ENCODE peak calls at places on chromosomes 7 and 10, in eight cellular contexts. Z is NCI-H1105 treated with DMSO at 0.1 percent for 48 hours; G is putamen; K is ovary; M is T-helper 9 cell; N is stimulated activated CD8-positive, alpha-beta memory T cell treated with anti-CD3 and anti-CD28 coated beads, Interleukin-12 subunit alpha, Interleukin-12 subunit beta, amount 100 ng/mL, for 4 hours; L is stimulated activated CD4-positive, alpha-beta T cell treated with anti-CD3 and anti-CD28 coated beads, Interleukin-2, amount 100 ng/mL, for 24 hours; Y is transverse colon. W is an unnamed sample.

GRCh38 chr7:108347616-108348015 is 108.6 kb downstream of the NRCAM start:
- DNase-seq in M (no peak), Y (no peak), N (no peak), Z (no peak), L (no peak), K (no peak), G (no peak), W (peak)

GRCh38 chr10:95196053-95196452 is 2.0 kb downstream of the ACSM6 start:
- DNase-seq in L (no peak), N (no peak), Z (no peak), Y (no peak), G (peak), K (no peak), M (no peak), W (no peak)

GRCh38 chr7:102291056-102291915 is 4.6 kb downstream of the SH2B2 start:
- DNase-seq in Z (no peak), N (no peak), Y (no peak), K (no peak), L (peak), M (peak), G (no peak), W (peak)

GRCh38 chr10:58336242-58336641 is 1.4 kb downstream of the UBE2D1 start:
- DNase-seq in L (no peak), Y (no peak), K (no peak), Z (no peak), N (no peak), M (no peak), G (no peak), W (no peak)

GRCh38 chr7:131188367-131189339 is 139.0 kb upstream of the MKLN1 start:
- DNase-seq in N (peak), L (peak), Z (no peak), K (no peak), Y (no peak), G (no peak), M (peak), W (peak)

GRCh38 chr7:44261239-44261638 is 60.5 kb downstream of the YKT6 start:
- DNase-seq in K (no peak), L (no peak), Y (no peak), N (no peak), G (no peak), Z (no peak), M (no peak), W (no peak)

GRCh38 chr10:28678687-28679457 is 1.6 kb downstream of the BAMBI start:
- DNase-seq in Z (peak), N (no peak), K (no peak), M (no peak), Y (no peak), L (no peak), G (no peak), W (peak)

GRCh38 chr7:107703219-107703618 is 40.7 kb upstream of the CBLL1 start:
- DNase-seq in G (no peak), N (no peak), Z (no peak), M (no peak), K (no peak), L (no peak), Y (no peak), W (no peak)

GRCh38 chr10:112307631-112308502 is 24.7 kb downstream of the TECTB start:
- DNase-seq in Z (peak), L (peak), K (no peak), G (peak), Y (peak), M (no peak), N (no peak), W (peak)

GRCh38 chr7:105388373-105389089 is at the start of gene SRPK2:
- DNase-seq in N (peak), Z (peak), M (peak), Y (peak), L (peak), K (peak), G (peak), W (peak)

GRCh38 chr7:157297071-157297638 is 39.6 kb upstream of the DNAJB6 start:
- DNase-seq in M (no peak), Z (no peak), Y (no peak), G (no peak), L (no peak), K (no peak), N (no peak), W (no peak)

GRCh38 chr10:62614389-62615157 is 189.9 kb upstream of the ADO start:
- DNase-seq in Y (no peak), K (no peak), Z (no peak), M (no peak), N (peak), G (no peak), L (peak), W (peak)

GRCh38 chr10:77043364-77043763 is 594.2 kb downstream of the KCNMA1 start:
- DNase-seq in K (no peak), G (no peak), Z (no peak), L (no peak), Y (no peak), M (no peak), N (no peak), W (peak)

GRCh38 chr10:132523561-132524442 is 13.8 kb upstream of the INPP5A start:
- DNase-seq in K (no peak), Z (no peak), L (no peak), M (no peak), N (no peak), Y (peak), G (no peak), W (no peak)

GRCh38 chr7:95478139-95479037 is 7.4 kb upstream of the ASB4 start:
- DNase-seq in Y (peak), Z (peak), N (no peak), L (no peak), K (peak), G (peak), M (no peak), W (no peak)